ENCODE peak calls at places on chromosomes 2 and 18, in ten cellular contexts. One of them, this sample, is unnamed.

GRCh38 chr2:20190862-20191713 is 33.8 kb downstream of the SDC1 start:
- DNase-seq in Panc1: no peak
- DNase-seq in A549: peak
- DNase-seq in breast epithelium: no peak
- DNase-seq in PC-3: peak
- DNase-seq in right cardiac atrium: no peak
- DNase-seq in endothelial cell of umbilical vein: peak
- DNase-seq in GM23338: peak
- DNase-seq in CD8-positive, alpha-beta memory T cell: no peak
- DNase-seq in neuronal stem cell: peak
- DNase-seq in this sample: no peak

GRCh38 chr2:45257820-45258219 is 248.6 kb upstream of the SIX2 start:
- DNase-seq in Panc1: no peak
- DNase-seq in A549: no peak
- DNase-seq in breast epithelium: no peak
- DNase-seq in PC-3: no peak
- DNase-seq in right cardiac atrium: no peak
- DNase-seq in endothelial cell of umbilical vein: no peak
- DNase-seq in GM23338: peak
- DNase-seq in CD8-positive, alpha-beta memory T cell: no peak
- DNase-seq in neuronal stem cell: no peak
- DNase-seq in this sample: no peak

GRCh38 chr2:51722311-51722710 is 690.4 kb upstream of the NRXN1 start:
- DNase-seq in Panc1: no peak
- DNase-seq in A549: no peak
- DNase-seq in breast epithelium: no peak
- DNase-seq in PC-3: peak
- DNase-seq in right cardiac atrium: no peak
- DNase-seq in endothelial cell of umbilical vein: no peak
- DNase-seq in GM23338: no peak
- DNase-seq in CD8-positive, alpha-beta memory T cell: no peak
- DNase-seq in neuronal stem cell: no peak
- DNase-seq in this sample: no peak

GRCh38 chr2:19208479-19209204 is 149.8 kb downstream of the OSR1 start:
- DNase-seq in Panc1: no peak
- DNase-seq in A549: no peak
- DNase-seq in breast epithelium: no peak
- DNase-seq in PC-3: no peak
- DNase-seq in right cardiac atrium: no peak
- DNase-seq in endothelial cell of umbilical vein: no peak
- DNase-seq in GM23338: no peak
- DNase-seq in CD8-positive, alpha-beta memory T cell: no peak
- DNase-seq in neuronal stem cell: no peak
- DNase-seq in this sample: no peak

GRCh38 chr18:27378396-27379094 is 193.4 kb upstream of the CHST9 start:
- DNase-seq in Panc1: no peak
- DNase-seq in A549: no peak
- DNase-seq in breast epithelium: no peak
- DNase-seq in PC-3: peak
- DNase-seq in right cardiac atrium: no peak
- DNase-seq in endothelial cell of umbilical vein: peak
- DNase-seq in GM23338: no peak
- DNase-seq in CD8-positive, alpha-beta memory T cell: no peak
- DNase-seq in neuronal stem cell: no peak
- DNase-seq in this sample: no peak

GRCh38 chr2:15800489-15801329 is 139.6 kb upstream of the MYCN start:
- DNase-seq in Panc1: no peak
- DNase-seq in A549: no peak
- DNase-seq in breast epithelium: peak
- DNase-seq in PC-3: no peak
- DNase-seq in right cardiac atrium: peak
- DNase-seq in endothelial cell of umbilical vein: no peak
- DNase-seq in GM23338: peak
- DNase-seq in CD8-positive, alpha-beta memory T cell: no peak
- DNase-seq in neuronal stem cell: no peak
- DNase-seq in this sample: no peak

GRCh38 chr2:189057316-189057715 is 83.1 kb downstream of the COL3A1 start:
- DNase-seq in Panc1: no peak
- DNase-seq in A549: no peak
- DNase-seq in breast epithelium: no peak
- DNase-seq in PC-3: no peak
- DNase-seq in right cardiac atrium: no peak
- DNase-seq in endothelial cell of umbilical vein: no peak
- DNase-seq in GM23338: no peak
- DNase-seq in CD8-positive, alpha-beta memory T cell: no peak
- DNase-seq in neuronal stem cell: no peak
- DNase-seq in this sample: no peak

GRCh38 chr18:63161728-63162195 is 157.8 kb downstream of the BCL2 start:
- DNase-seq in Panc1: no peak
- DNase-seq in A549: peak
- DNase-seq in breast epithelium: peak
- DNase-seq in PC-3: peak
- DNase-seq in right cardiac atrium: no peak
- DNase-seq in endothelial cell of umbilical vein: peak
- DNase-seq in GM23338: no peak
- DNase-seq in CD8-positive, alpha-beta memory T cell: peak
- DNase-seq in neuronal stem cell: no peak
- DNase-seq in this sample: peak

GRCh38 chr18:31603335-31603734 is 11.7 kb downstream of the TTR start:
- DNase-seq in Panc1: no peak
- DNase-seq in A549: no peak
- DNase-seq in breast epithelium: no peak
- DNase-seq in PC-3: no peak
- DNase-seq in right cardiac atrium: no peak
- DNase-seq in endothelial cell of umbilical vein: no peak
- DNase-seq in GM23338: no peak
- DNase-seq in CD8-positive, alpha-beta memory T cell: no peak
- DNase-seq in neuronal stem cell: no peak
- DNase-seq in this sample: no peak

GRCh38 chr2:229775614-229776313 is 61.4 kb upstream of the DNER start:
- DNase-seq in Panc1: no peak
- DNase-seq in A549: no peak
- DNase-seq in breast epithelium: no peak
- DNase-seq in PC-3: no peak
- DNase-seq in right cardiac atrium: no peak
- DNase-seq in endothelial cell of umbilical vein: no peak
- DNase-seq in GM23338: no peak
- DNase-seq in CD8-positive, alpha-beta memory T cell: no peak
- DNase-seq in neuronal stem cell: no peak
- DNase-seq in this sample: no peak

GRCh38 chr18:35026407-35027061 is 14.7 kb upstream of the MAPRE2 start:
- DNase-seq in Panc1: no peak
- DNase-seq in A549: no peak
- DNase-seq in breast epithelium: no peak
- DNase-seq in PC-3: no peak
- DNase-seq in right cardiac atrium: no peak
- DNase-seq in endothelial cell of umbilical vein: no peak
- DNase-seq in GM23338: peak
- DNase-seq in CD8-positive, alpha-beta memory T cell: peak
- DNase-seq in neuronal stem cell: no peak
- DNase-seq in this sample: no peak

GRCh38 chr2:148483675-148484074 is 160.9 kb upstream of the EPC2 start:
- DNase-seq in Panc1: no peak
- DNase-seq in A549: no peak
- DNase-seq in breast epithelium: no peak
- DNase-seq in PC-3: no peak
- DNase-seq in right cardiac atrium: no peak
- DNase-seq in endothelial cell of umbilical vein: no peak
- DNase-seq in GM23338: no peak
- DNase-seq in CD8-positive, alpha-beta memory T cell: no peak
- DNase-seq in neuronal stem cell: no peak
- DNase-seq in this sample: no peak

GRCh38 chr18:9043581-9043980 is 58.9 kb upstream of the NDUFV2 start:
- DNase-seq in Panc1: no peak
- DNase-seq in A549: no peak
- DNase-seq in breast epithelium: no peak
- DNase-seq in PC-3: no peak
- DNase-seq in right cardiac atrium: no peak
- DNase-seq in endothelial cell of umbilical vein: no peak
- DNase-seq in GM23338: no peak
- DNase-seq in CD8-positive, alpha-beta memory T cell: no peak
- DNase-seq in neuronal stem cell: no peak
- DNase-seq in this sample: no peak

GRCh38 chr2:118388771-118389170 is 300.5 kb downstream of the INSIG2 start:
- DNase-seq in Panc1: no peak
- DNase-seq in A549: no peak
- DNase-seq in breast epithelium: no peak
- DNase-seq in PC-3: peak
- DNase-seq in right cardiac atrium: no peak
- DNase-seq in endothelial cell of umbilical vein: no peak
- DNase-seq in GM23338: no peak
- DNase-seq in CD8-positive, alpha-beta memory T cell: no peak
- DNase-seq in neuronal stem cell: no peak
- DNase-seq in this sample: no peak

GRCh38 chr2:222982010-222982908 is 69.7 kb upstream of the KCNE4 start:
- DNase-seq in Panc1: peak
- DNase-seq in A549: no peak
- DNase-seq in breast epithelium: no peak
- DNase-seq in PC-3: peak
- DNase-seq in right cardiac atrium: peak
- DNase-seq in endothelial cell of umbilical vein: peak
- DNase-seq in GM23338: peak
- DNase-seq in CD8-positive, alpha-beta memory T cell: no peak
- DNase-seq in neuronal stem cell: peak
- DNase-seq in this sample: peak

GRCh38 chr2:207157727-207158126 is 8.0 kb downstream of the KLF7 start:
- DNase-seq in Panc1: no peak
- DNase-seq in A549: no peak
- DNase-seq in breast epithelium: no peak
- DNase-seq in PC-3: no peak
- DNase-seq in right cardiac atrium: no peak
- DNase-seq in endothelial cell of umbilical vein: no peak
- DNase-seq in GM23338: no peak
- DNase-seq in CD8-positive, alpha-beta memory T cell: no peak
- DNase-seq in neuronal stem cell: no peak
- DNase-seq in this sample: no peak

DNA sequence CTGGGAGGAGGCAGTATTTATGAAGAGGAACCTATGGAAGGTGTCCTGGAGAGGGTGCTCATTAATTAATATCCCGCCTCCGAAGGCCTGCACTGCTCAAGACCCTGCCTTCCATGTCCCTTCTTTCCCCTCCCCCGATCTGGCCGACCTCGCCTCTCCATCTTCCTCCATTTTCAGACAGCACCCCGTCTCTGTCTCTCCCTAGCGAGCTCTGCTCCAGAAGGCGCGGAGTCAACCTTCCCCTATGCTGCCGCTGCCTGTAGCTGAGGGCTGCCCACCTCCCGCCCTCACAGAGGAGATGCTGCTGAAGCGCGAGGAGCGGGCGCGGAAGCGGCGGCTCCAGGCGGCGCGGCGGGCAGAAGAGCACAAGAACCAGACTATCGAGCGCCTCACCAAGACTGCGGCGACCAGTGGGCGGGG is 1.1 kb upstream of the WBP1 start:
- DNase-seq in Panc1: no peak
- DNase-seq in A549: no peak
- DNase-seq in breast epithelium: no peak
- DNase-seq in PC-3: no peak
- DNase-seq in right cardiac atrium: no peak
- DNase-seq in endothelial cell of umbilical vein: peak
- DNase-seq in GM23338: no peak
- DNase-seq in CD8-positive, alpha-beta memory T cell: no peak
- DNase-seq in neuronal stem cell: no peak
- DNase-seq in this sample: peak
- H3K27ac ChIP-seq in Panc1: peak
- H3K27ac ChIP-seq in A549: peak
- H3K27ac ChIP-seq in breast epithelium: peak
- H3K27ac ChIP-seq in PC-3: peak
- H3K27ac ChIP-seq in right cardiac atrium: peak
- H3K27ac ChIP-seq in endothelial cell of umbilical vein: no peak
- H3K27ac ChIP-seq in GM23338: peak
- H3K27ac ChIP-seq in CD8-positive, alpha-beta memory T cell: peak
- H3K27ac ChIP-seq in neuronal stem cell: peak
- H3K27ac ChIP-seq in this sample: peak

GRCh38 chr2:217641987-217642386 is 360.8 kb downstream of the TNS1 start:
- DNase-seq in Panc1: no peak
- DNase-seq in A549: no peak
- DNase-seq in breast epithelium: no peak
- DNase-seq in PC-3: no peak
- DNase-seq in right cardiac atrium: no peak
- DNase-seq in endothelial cell of umbilical vein: no peak
- DNase-seq in GM23338: no peak
- DNase-seq in CD8-positive, alpha-beta memory T cell: no peak
- DNase-seq in neuronal stem cell: no peak
- DNase-seq in this sample: no peak
- H3K27ac ChIP-seq in Panc1: no peak
- H3K27ac ChIP-seq in A549: no peak
- H3K27ac ChIP-seq in breast epithelium: no peak
- H3K27ac ChIP-seq in PC-3: no peak
- H3K27ac ChIP-seq in right cardiac atrium: no peak
- H3K27ac ChIP-seq in endothelial cell of umbilical vein: no peak
- H3K27ac ChIP-seq in GM23338: no peak
- H3K27ac ChIP-seq in CD8-positive, alpha-beta memory T cell: no peak
- H3K27ac ChIP-seq in neuronal stem cell: no peak
- H3K27ac ChIP-seq in this sample: no peak

DNA sequence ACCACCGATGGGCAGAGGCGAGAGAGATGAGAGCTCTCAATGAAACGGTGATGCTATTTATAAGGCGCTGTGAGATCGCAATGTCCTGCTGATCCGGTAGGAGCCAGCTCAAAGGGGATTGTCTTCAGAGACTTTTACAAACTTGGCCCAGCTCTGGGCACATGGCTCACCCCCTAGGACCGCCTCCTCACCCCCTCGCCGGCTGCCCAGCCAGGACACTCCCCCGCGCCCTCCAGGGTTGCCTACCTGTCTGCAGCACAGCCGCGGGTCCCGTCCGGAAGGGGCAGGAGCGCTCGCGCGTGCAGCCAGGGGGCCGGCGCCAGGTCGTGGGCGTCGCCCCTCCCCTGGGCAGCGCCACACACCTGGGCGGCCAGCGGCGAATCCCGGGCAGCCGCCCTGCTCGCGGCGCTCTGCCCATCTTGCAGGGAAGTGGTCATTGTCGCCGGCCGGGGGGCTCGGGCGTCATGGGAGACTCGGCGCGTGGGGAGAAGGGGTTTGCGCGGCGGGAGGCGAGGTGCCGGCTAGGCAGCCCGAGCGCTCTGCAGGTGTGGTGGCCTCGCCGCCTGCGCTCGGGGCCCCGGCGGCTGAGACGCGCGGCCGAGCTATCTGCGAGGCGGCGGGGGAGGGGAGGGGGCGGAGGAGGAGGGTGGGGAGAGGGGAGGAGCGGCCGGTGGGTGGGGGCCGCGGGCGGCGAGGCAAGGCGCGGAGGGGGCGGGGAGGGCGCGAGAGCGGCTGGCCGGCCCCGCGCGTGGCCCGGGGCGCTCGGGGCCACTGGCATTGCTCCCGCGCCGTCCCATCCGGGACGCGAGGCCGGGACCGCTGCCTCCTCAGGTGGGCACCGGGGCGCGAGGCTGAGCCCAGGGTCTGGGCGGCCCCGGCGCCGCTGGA is at the start of gene GRB14:
- DNase-seq in Panc1: no peak
- DNase-seq in A549: peak
- DNase-seq in breast epithelium: peak
- DNase-seq in PC-3: peak
- DNase-seq in right cardiac atrium: peak
- DNase-seq in endothelial cell of umbilical vein: peak
- DNase-seq in GM23338: peak
- DNase-seq in CD8-positive, alpha-beta memory T cell: no peak
- DNase-seq in neuronal stem cell: no peak
- DNase-seq in this sample: peak
- H3K27ac ChIP-seq in Panc1: no peak
- H3K27ac ChIP-seq in A549: peak
- H3K27ac ChIP-seq in breast epithelium: peak
- H3K27ac ChIP-seq in PC-3: no peak
- H3K27ac ChIP-seq in right cardiac atrium: peak
- H3K27ac ChIP-seq in endothelial cell of umbilical vein: no peak
- H3K27ac ChIP-seq in GM23338: peak
- H3K27ac ChIP-seq in CD8-positive, alpha-beta memory T cell: no peak
- H3K27ac ChIP-seq in neuronal stem cell: no peak
- H3K27ac ChIP-seq in this sample: no peak

GRCh38 chr18:23668731-23669130 is 6.0 kb upstream of the ANKRD29 start:
- DNase-seq in Panc1: no peak
- DNase-seq in A549: no peak
- DNase-seq in breast epithelium: no peak
- DNase-seq in PC-3: peak
- DNase-seq in right cardiac atrium: peak
- DNase-seq in endothelial cell of umbilical vein: no peak
- DNase-seq in GM23338: peak
- DNase-seq in CD8-positive, alpha-beta memory T cell: no peak
- DNase-seq in neuronal stem cell: no peak
- DNase-seq in this sample: no peak
- H3K27ac ChIP-seq in Panc1: no peak
- H3K27ac ChIP-seq in A549: no peak
- H3K27ac ChIP-seq in breast epithelium: no peak
- H3K27ac ChIP-seq in PC-3: no peak
- H3K27ac ChIP-seq in right cardiac atrium: no peak
- H3K27ac ChIP-seq in endothelial cell of umbilical vein: no peak
- H3K27ac ChIP-seq in GM23338: no peak
- H3K27ac ChIP-seq in CD8-positive, alpha-beta memory T cell: no peak
- H3K27ac ChIP-seq in neuronal stem cell: no peak
- H3K27ac ChIP-seq in this sample: no peak

This sample was measured in testis.